ENCODE peak calls at places on chromosomes 6 and 20, in five cellular contexts. One of them, this sample, is unnamed.

GRCh38 chr20:23550227-23550626 is 18.1 kb downstream of the CST9L start:
- DNase-seq in mesenchymal stem cell: no peak
- DNase-seq in IMR-90: no peak
- DNase-seq in H9: no peak
- DNase-seq in neuronal stem cell: no peak
- DNase-seq in this sample: no peak

GRCh38 chr6:39530201-39530759 is 194.9 kb downstream of the KIF6 start:
- DNase-seq in neuronal stem cell: no peak
- DNase-seq in H9: no peak
- DNase-seq in mesenchymal stem cell: peak
- DNase-seq in IMR-90: no peak
- DNase-seq in this sample: peak

GRCh38 chr6:146028250-146028789 is 542 bp upstream of the GRM1 start:
- DNase-seq in H9: peak
- DNase-seq in mesenchymal stem cell: peak
- DNase-seq in neuronal stem cell: peak
- DNase-seq in IMR-90: peak
- DNase-seq in this sample: peak

GRCh38 chr6:134238960-134239795 is 78.7 kb downstream of the SGK1 start:
- DNase-seq in neuronal stem cell: no peak
- DNase-seq in IMR-90: no peak
- DNase-seq in mesenchymal stem cell: no peak
- DNase-seq in H9: no peak
- DNase-seq in this sample: no peak

GRCh38 chr6:7073810-7074525 is 33.8 kb upstream of the RREB1 start:
- DNase-seq in mesenchymal stem cell: no peak
- DNase-seq in IMR-90: no peak
- DNase-seq in H9: no peak
- DNase-seq in neuronal stem cell: no peak
- DNase-seq in this sample: no peak

GRCh38 chr6:117396228-117396627 is 29.5 kb downstream of the ROS1 start:
- DNase-seq in neuronal stem cell: no peak
- DNase-seq in IMR-90: no peak
- DNase-seq in H9: no peak
- DNase-seq in mesenchymal stem cell: no peak
- DNase-seq in this sample: no peak

GRCh38 chr6:46867411-46867810 is 54.3 kb downstream of the ADGRF5 start:
- DNase-seq in H9: no peak
- DNase-seq in IMR-90: no peak
- DNase-seq in mesenchymal stem cell: no peak
- DNase-seq in neuronal stem cell: no peak
- DNase-seq in this sample: no peak

GRCh38 chr6:20630136-20630535 is 95.9 kb downstream of the CDKAL1 start:
- DNase-seq in neuronal stem cell: no peak
- DNase-seq in H9: peak
- DNase-seq in mesenchymal stem cell: no peak
- DNase-seq in IMR-90: no peak
- DNase-seq in this sample: peak

GRCh38 chr20:62192635-62193034 is 9.8 kb downstream of the MTG2 start:
- DNase-seq in IMR-90: no peak
- DNase-seq in mesenchymal stem cell: no peak
- DNase-seq in H9: no peak
- DNase-seq in neuronal stem cell: no peak
- DNase-seq in this sample: no peak

GRCh38 chr6:32169211-32169610 is 4.8 kb downstream of the EGFL8 start:
- DNase-seq in neuronal stem cell: no peak
- DNase-seq in mesenchymal stem cell: no peak
- DNase-seq in IMR-90: no peak
- DNase-seq in H9: no peak
- DNase-seq in this sample: no peak

GRCh38 chr6:141398954-141399353 is 733.8 kb upstream of the GJE1 start:
- DNase-seq in neuronal stem cell: no peak
- DNase-seq in mesenchymal stem cell: no peak
- DNase-seq in H9: no peak
- DNase-seq in IMR-90: no peak
- DNase-seq in this sample: no peak

GRCh38 chr6:44915111-44915510 is 413.0 kb upstream of the RUNX2 start:
- DNase-seq in IMR-90: no peak
- DNase-seq in H9: no peak
- DNase-seq in neuronal stem cell: no peak
- DNase-seq in mesenchymal stem cell: no peak
- DNase-seq in this sample: no peak

GRCh38 chr6:112701201-112701600 is 354.1 kb downstream of the RFPL4B start:
- DNase-seq in mesenchymal stem cell: peak
- DNase-seq in IMR-90: peak
- DNase-seq in H9: no peak
- DNase-seq in neuronal stem cell: no peak
- DNase-seq in this sample: peak

GRCh38 chr6:16656451-16656850 is 104.8 kb downstream of the ATXN1 start:
- DNase-seq in neuronal stem cell: no peak
- DNase-seq in IMR-90: no peak
- DNase-seq in H9: no peak
- DNase-seq in mesenchymal stem cell: no peak
- DNase-seq in this sample: no peak

GRCh38 chr6:16659471-16660156 is 101.6 kb downstream of the ATXN1 start:
- DNase-seq in H9: no peak
- DNase-seq in neuronal stem cell: no peak
- DNase-seq in IMR-90: peak
- DNase-seq in mesenchymal stem cell: no peak
- DNase-seq in this sample: no peak

GRCh38 chr6:16660157-16660497 is 101.1 kb downstream of the ATXN1 start:
- DNase-seq in neuronal stem cell: no peak
- DNase-seq in IMR-90: no peak
- DNase-seq in H9: no peak
- DNase-seq in mesenchymal stem cell: no peak
- DNase-seq in this sample: no peak

GRCh38 chr6:16658661-16659060 is 102.6 kb downstream of the ATXN1 start:
- DNase-seq in H9: no peak
- DNase-seq in mesenchymal stem cell: no peak
- DNase-seq in neuronal stem cell: no peak
- DNase-seq in IMR-90: no peak
- DNase-seq in this sample: peak

DNA sequence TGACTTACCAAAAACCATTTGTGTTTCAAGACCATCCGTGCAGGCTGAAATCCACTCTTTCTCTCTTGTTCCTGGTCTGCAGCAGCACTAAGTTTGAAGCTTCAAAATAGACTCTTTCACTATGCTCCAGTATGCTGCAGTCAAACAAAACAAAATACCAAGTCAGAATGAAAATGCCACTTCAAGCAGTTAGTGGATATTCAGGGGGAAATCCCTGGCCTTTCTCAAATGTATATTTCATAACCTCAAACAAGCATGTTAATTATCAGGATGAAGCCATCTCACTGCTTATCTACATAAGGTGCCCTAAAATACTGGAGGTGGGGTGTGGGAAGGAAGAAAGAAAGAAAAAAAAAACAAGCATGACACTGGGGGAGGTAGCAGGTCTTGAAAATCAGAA is 103.5 kb downstream of the ATXN1 start:
- DNase-seq in H9: no peak
- DNase-seq in mesenchymal stem cell: no peak
- DNase-seq in neuronal stem cell: no peak
- DNase-seq in IMR-90: no peak
- DNase-seq in this sample: no peak
- H2AK5ac ChIP-seq in H9: no peak
- H2AK5ac ChIP-seq in mesenchymal stem cell: no peak
- H2AK5ac ChIP-seq in neuronal stem cell: no peak
- H2AK5ac ChIP-seq in IMR-90: no peak
- H2AK5ac ChIP-seq in this sample: no peak

GRCh38 chr6:151239603-151240035 is at the start of gene AKAP12:
- DNase-seq in neuronal stem cell: no peak
- DNase-seq in IMR-90: peak
- DNase-seq in H9: peak
- DNase-seq in mesenchymal stem cell: peak
- DNase-seq in this sample: peak

GRCh38 chr6:151241853-151242252 is 2.1 kb downstream of the AKAP12 start:
- DNase-seq in IMR-90: no peak
- DNase-seq in neuronal stem cell: no peak
- DNase-seq in H9: no peak
- DNase-seq in mesenchymal stem cell: no peak
- DNase-seq in this sample: no peak

GRCh38 chr6:151240036-151240685 is 394 bp downstream of the AKAP12 start:
- DNase-seq in neuronal stem cell: peak
- DNase-seq in IMR-90: peak
- DNase-seq in mesenchymal stem cell: peak
- DNase-seq in H9: peak
- DNase-seq in this sample: peak

GRCh38 chr6:151242420-151242841 is 2.7 kb downstream of the AKAP12 start:
- DNase-seq in mesenchymal stem cell: no peak
- DNase-seq in H9: no peak
- DNase-seq in IMR-90: no peak
- DNase-seq in neuronal stem cell: no peak
- DNase-seq in this sample: peak

DNA sequence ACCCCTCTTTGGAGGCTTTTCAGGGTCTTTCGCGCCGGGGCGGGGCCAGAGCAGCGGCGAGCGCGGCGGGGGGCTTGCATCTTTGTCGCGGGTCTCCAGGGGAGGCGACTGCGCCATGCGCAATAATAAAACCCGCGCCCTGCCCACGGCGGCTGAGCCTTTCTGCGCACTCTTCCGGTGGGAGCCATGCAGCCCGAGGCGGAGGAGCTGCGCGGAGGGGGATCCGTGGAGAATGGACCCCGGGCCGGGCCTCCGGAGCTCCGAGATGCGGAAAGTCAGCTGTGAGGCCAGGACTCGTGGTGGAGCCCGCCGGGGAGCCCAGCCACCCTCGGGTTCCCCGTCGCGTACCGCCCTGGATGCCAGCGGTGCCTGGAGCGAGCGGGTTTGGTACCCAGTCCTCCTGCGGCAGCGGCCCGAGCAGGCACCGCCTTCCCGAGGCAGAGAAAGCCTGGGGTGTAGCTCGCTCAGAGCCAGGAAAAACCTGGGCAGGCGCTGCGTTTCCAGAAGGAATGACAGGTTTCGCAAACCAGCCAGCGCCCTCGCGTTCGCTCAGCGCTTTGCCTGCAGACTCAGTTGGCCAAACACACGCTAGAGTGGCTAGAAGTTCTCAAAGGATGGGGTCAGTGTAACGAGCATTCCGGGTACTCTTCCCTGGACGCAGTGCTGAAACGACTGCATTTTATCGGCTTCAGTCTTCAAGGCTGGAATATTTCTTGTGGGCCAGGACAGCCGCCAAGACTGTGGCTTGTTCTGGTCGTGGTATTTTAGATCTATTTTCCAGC is 1.3 kb downstream of the AKAP12 start:
- DNase-seq in neuronal stem cell: peak
- DNase-seq in H9: peak
- DNase-seq in IMR-90: peak
- DNase-seq in mesenchymal stem cell: peak
- DNase-seq in this sample: peak
- H3K9ac ChIP-seq in neuronal stem cell: peak
- H3K9ac ChIP-seq in H9: peak
- H3K9ac ChIP-seq in IMR-90: peak
- H3K9ac ChIP-seq in mesenchymal stem cell: peak
- H3K9ac ChIP-seq in this sample: peak

GRCh38 chr6:111614833-111615582 is 9.3 kb upstream of the TRAF3IP2 start:
- DNase-seq in IMR-90: no peak
- DNase-seq in H9: peak
- DNase-seq in neuronal stem cell: no peak
- DNase-seq in mesenchymal stem cell: peak
- DNase-seq in this sample: peak
- H2AK5ac ChIP-seq in IMR-90: no peak
- H2AK5ac ChIP-seq in H9: no peak
- H2AK5ac ChIP-seq in neuronal stem cell: no peak
- H2AK5ac ChIP-seq in mesenchymal stem cell: no peak
- H2AK5ac ChIP-seq in this sample: no peak

GRCh38 chr20:10637062-10637559 is 36.7 kb downstream of the JAG1 start:
- DNase-seq in mesenchymal stem cell: no peak
- DNase-seq in neuronal stem cell: no peak
- DNase-seq in H9: no peak
- DNase-seq in IMR-90: peak
- DNase-seq in this sample: no peak
- H3K9ac ChIP-seq in mesenchymal stem cell: peak
- H3K9ac ChIP-seq in neuronal stem cell: no peak
- H3K9ac ChIP-seq in H9: no peak
- H3K9ac ChIP-seq in IMR-90: no peak
- H3K9ac ChIP-seq in this sample: no peak

GRCh38 chr6:121595646-121596045 is 160.2 kb downstream of the GJA1 start:
- DNase-seq in IMR-90: no peak
- DNase-seq in H9: no peak
- DNase-seq in mesenchymal stem cell: no peak
- DNase-seq in neuronal stem cell: no peak
- DNase-seq in this sample: no peak
- H2AK5ac ChIP-seq in IMR-90: peak
- H2AK5ac ChIP-seq in H9: no peak
- H2AK5ac ChIP-seq in mesenchymal stem cell: no peak
- H2AK5ac ChIP-seq in neuronal stem cell: no peak
- H2AK5ac ChIP-seq in this sample: no peak

GRCh38 chr6:125815050-125815910 is 24.5 kb downstream of the NCOA7 start:
- DNase-seq in mesenchymal stem cell: no peak
- DNase-seq in H9: no peak
- DNase-seq in IMR-90: no peak
- DNase-seq in neuronal stem cell: no peak
- DNase-seq in this sample: no peak
- H3K9ac ChIP-seq in mesenchymal stem cell: peak
- H3K9ac ChIP-seq in H9: no peak
- H3K9ac ChIP-seq in IMR-90: no peak
- H3K9ac ChIP-seq in neuronal stem cell: no peak
- H3K9ac ChIP-seq in this sample: no peak

GRCh38 chr20:34985439-34986310 is 30.0 kb downstream of the MYH7B start:
- DNase-seq in IMR-90: no peak
- DNase-seq in H9: no peak
- DNase-seq in mesenchymal stem cell: no peak
- DNase-seq in neuronal stem cell: no peak
- DNase-seq in this sample: no peak
- H2AK5ac ChIP-seq in IMR-90: no peak
- H2AK5ac ChIP-seq in H9: no peak
- H2AK5ac ChIP-seq in mesenchymal stem cell: no peak
- H2AK5ac ChIP-seq in neuronal stem cell: no peak
- H2AK5ac ChIP-seq in this sample: no peak

DNA sequence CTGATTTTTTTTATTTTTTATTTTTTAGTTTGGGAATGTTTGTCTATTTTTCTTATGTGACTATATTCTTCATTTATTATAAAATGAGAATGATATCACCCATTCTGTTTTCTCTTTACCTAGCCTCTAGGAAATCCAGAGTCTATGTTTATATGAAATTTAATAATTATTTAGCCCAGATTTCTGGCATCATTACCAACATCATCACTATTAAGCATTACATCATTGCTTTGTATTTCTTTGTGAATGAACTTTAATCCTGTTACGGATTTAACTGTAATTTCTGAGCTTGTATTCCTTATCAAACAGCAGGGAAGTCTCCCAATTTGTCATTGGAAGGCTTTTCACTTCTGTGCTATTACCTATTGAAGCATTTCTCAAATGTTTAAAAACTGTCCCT is 72.7 kb upstream of the NOX3 start:
- DNase-seq in mesenchymal stem cell: peak
- DNase-seq in H9: no peak
- DNase-seq in neuronal stem cell: no peak
- DNase-seq in IMR-90: no peak
- DNase-seq in this sample: no peak
- H3K9ac ChIP-seq in mesenchymal stem cell: peak
- H3K9ac ChIP-seq in H9: no peak
- H3K9ac ChIP-seq in neuronal stem cell: no peak
- H3K9ac ChIP-seq in IMR-90: no peak
- H3K9ac ChIP-seq in this sample: no peak

GRCh38 chr20:16526433-16527380 is 46.5 kb downstream of the KIF16B start:
- DNase-seq in mesenchymal stem cell: no peak
- DNase-seq in IMR-90: peak
- DNase-seq in H9: no peak
- DNase-seq in neuronal stem cell: no peak
- DNase-seq in this sample: peak
- H2AK5ac ChIP-seq in mesenchymal stem cell: no peak
- H2AK5ac ChIP-seq in IMR-90: peak
- H2AK5ac ChIP-seq in H9: no peak
- H2AK5ac ChIP-seq in neuronal stem cell: no peak
- H2AK5ac ChIP-seq in this sample: no peak

This sample was measured in mesendoderm.